ENCODE peak calls at places on chromosome 13, in ten cellular contexts. One of them, this sample, is unnamed.

GRCh38 chr13:35690546-35690945 is 214.1 kb upstream of the MAB21L1 start:
- DNase-seq in ovary: no peak
- DNase-seq in breast epithelium: no peak
- DNase-seq in Peyer's patch: no peak
- DNase-seq in HCT116: no peak
- DNase-seq in stomach: no peak
- DNase-seq in tibial nerve: no peak
- DNase-seq in A549: no peak
- DNase-seq in IMR-90: peak
- DNase-seq in body of pancreas: no peak
- DNase-seq in this sample: no peak

GRCh38 chr13:36979361-36980040 is 19.6 kb downstream of the ALG5 start:
- DNase-seq in ovary: no peak
- DNase-seq in breast epithelium: no peak
- DNase-seq in Peyer's patch: no peak
- DNase-seq in HCT116: no peak
- DNase-seq in stomach: no peak
- DNase-seq in tibial nerve: no peak
- DNase-seq in A549: no peak
- DNase-seq in IMR-90: peak
- DNase-seq in body of pancreas: no peak
- DNase-seq in this sample: no peak

GRCh38 chr13:47433461-47434005 is 536.7 kb upstream of the HTR2A start:
- DNase-seq in ovary: no peak
- DNase-seq in breast epithelium: no peak
- DNase-seq in Peyer's patch: no peak
- DNase-seq in HCT116: no peak
- DNase-seq in stomach: no peak
- DNase-seq in tibial nerve: no peak
- DNase-seq in A549: no peak
- DNase-seq in IMR-90: peak
- DNase-seq in body of pancreas: no peak
- DNase-seq in this sample: no peak

GRCh38 chr13:55517312-55517711 is 1623.4 kb upstream of the PRR20A start:
- DNase-seq in ovary: no peak
- DNase-seq in breast epithelium: no peak
- DNase-seq in Peyer's patch: no peak
- DNase-seq in HCT116: no peak
- DNase-seq in stomach: no peak
- DNase-seq in tibial nerve: no peak
- DNase-seq in A549: no peak
- DNase-seq in IMR-90: no peak
- DNase-seq in body of pancreas: peak
- DNase-seq in this sample: no peak

GRCh38 chr13:27794075-27794691 is 1.9 kb downstream of the GSX1 start:
- DNase-seq in ovary: no peak
- DNase-seq in breast epithelium: no peak
- DNase-seq in Peyer's patch: no peak
- DNase-seq in HCT116: no peak
- DNase-seq in stomach: no peak
- DNase-seq in tibial nerve: no peak
- DNase-seq in A549: no peak
- DNase-seq in IMR-90: no peak
- DNase-seq in body of pancreas: no peak
- DNase-seq in this sample: no peak

GRCh38 chr13:36030670-36031331 is 100.4 kb downstream of the DCLK1 start:
- DNase-seq in ovary: no peak
- DNase-seq in breast epithelium: no peak
- DNase-seq in Peyer's patch: no peak
- DNase-seq in HCT116: no peak
- DNase-seq in stomach: no peak
- DNase-seq in tibial nerve: no peak
- DNase-seq in A549: no peak
- DNase-seq in IMR-90: peak
- DNase-seq in body of pancreas: peak
- DNase-seq in this sample: no peak

GRCh38 chr13:34139660-34140059 is 321.7 kb downstream of the RFC3 start:
- DNase-seq in ovary: no peak
- DNase-seq in breast epithelium: no peak
- DNase-seq in Peyer's patch: no peak
- DNase-seq in HCT116: no peak
- DNase-seq in stomach: no peak
- DNase-seq in tibial nerve: no peak
- DNase-seq in A549: no peak
- DNase-seq in IMR-90: no peak
- DNase-seq in body of pancreas: no peak
- DNase-seq in this sample: no peak

GRCh38 chr13:66312312-66313087 is 917.6 kb downstream of the PCDH9 start:
- DNase-seq in ovary: peak
- DNase-seq in breast epithelium: no peak
- DNase-seq in Peyer's patch: no peak
- DNase-seq in HCT116: no peak
- DNase-seq in stomach: peak
- DNase-seq in tibial nerve: peak
- DNase-seq in A549: peak
- DNase-seq in IMR-90: peak
- DNase-seq in body of pancreas: peak
- DNase-seq in this sample: no peak

GRCh38 chr13:25731037-25731436 is 320.8 kb downstream of the SHISA2 start:
- DNase-seq in ovary: no peak
- DNase-seq in breast epithelium: no peak
- DNase-seq in Peyer's patch: no peak
- DNase-seq in HCT116: no peak
- DNase-seq in stomach: no peak
- DNase-seq in tibial nerve: no peak
- DNase-seq in A549: no peak
- DNase-seq in IMR-90: no peak
- DNase-seq in body of pancreas: no peak
- DNase-seq in this sample: no peak

GRCh38 chr13:25727776-25728175 is 324.0 kb downstream of the SHISA2 start:
- DNase-seq in ovary: no peak
- DNase-seq in breast epithelium: no peak
- DNase-seq in Peyer's patch: no peak
- DNase-seq in HCT116: no peak
- DNase-seq in stomach: no peak
- DNase-seq in tibial nerve: no peak
- DNase-seq in A549: no peak
- DNase-seq in IMR-90: no peak
- DNase-seq in body of pancreas: peak
- DNase-seq in this sample: no peak

GRCh38 chr13:25727250-25727649 is 324.6 kb downstream of the SHISA2 start:
- DNase-seq in ovary: no peak
- DNase-seq in breast epithelium: peak
- DNase-seq in Peyer's patch: no peak
- DNase-seq in HCT116: no peak
- DNase-seq in stomach: peak
- DNase-seq in tibial nerve: no peak
- DNase-seq in A549: no peak
- DNase-seq in IMR-90: no peak
- DNase-seq in body of pancreas: peak
- DNase-seq in this sample: no peak

GRCh38 chr13:25731511-25731910 is 320.3 kb downstream of the SHISA2 start:
- DNase-seq in ovary: no peak
- DNase-seq in breast epithelium: no peak
- DNase-seq in Peyer's patch: no peak
- DNase-seq in HCT116: no peak
- DNase-seq in stomach: no peak
- DNase-seq in tibial nerve: no peak
- DNase-seq in A549: no peak
- DNase-seq in IMR-90: no peak
- DNase-seq in body of pancreas: no peak
- DNase-seq in this sample: no peak

GRCh38 chr13:25729201-25729600 is 322.6 kb downstream of the SHISA2 start:
- DNase-seq in ovary: no peak
- DNase-seq in breast epithelium: no peak
- DNase-seq in Peyer's patch: no peak
- DNase-seq in HCT116: no peak
- DNase-seq in stomach: no peak
- DNase-seq in tibial nerve: no peak
- DNase-seq in A549: no peak
- DNase-seq in IMR-90: no peak
- DNase-seq in body of pancreas: no peak
- DNase-seq in this sample: no peak
- H3K27ac ChIP-seq in ovary: no peak
- H3K27ac ChIP-seq in breast epithelium: no peak
- H3K27ac ChIP-seq in Peyer's patch: no peak
- H3K27ac ChIP-seq in HCT116: no peak
- H3K27ac ChIP-seq in stomach: no peak
- H3K27ac ChIP-seq in tibial nerve: no peak
- H3K27ac ChIP-seq in A549: no peak
- H3K27ac ChIP-seq in IMR-90: no peak
- H3K27ac ChIP-seq in body of pancreas: no peak
- H3K27ac ChIP-seq in this sample: no peak

GRCh38 chr13:45121421-45121820 is 1.1 kb downstream of the GTF2F2 start:
- DNase-seq in ovary: no peak
- DNase-seq in breast epithelium: no peak
- DNase-seq in Peyer's patch: no peak
- DNase-seq in HCT116: peak
- DNase-seq in stomach: no peak
- DNase-seq in tibial nerve: no peak
- DNase-seq in A549: no peak
- DNase-seq in IMR-90: peak
- DNase-seq in body of pancreas: no peak
- DNase-seq in this sample: no peak

GRCh38 chr13:45120967-45121366 is 657 bp downstream of the GTF2F2 start:
- DNase-seq in ovary: no peak
- DNase-seq in breast epithelium: no peak
- DNase-seq in Peyer's patch: no peak
- DNase-seq in HCT116: no peak
- DNase-seq in stomach: no peak
- DNase-seq in tibial nerve: no peak
- DNase-seq in A549: no peak
- DNase-seq in IMR-90: no peak
- DNase-seq in body of pancreas: no peak
- DNase-seq in this sample: no peak

GRCh38 chr13:45122941-45123340 is 2.6 kb downstream of the GTF2F2 start:
- DNase-seq in ovary: no peak
- DNase-seq in breast epithelium: no peak
- DNase-seq in Peyer's patch: no peak
- DNase-seq in HCT116: no peak
- DNase-seq in stomach: no peak
- DNase-seq in tibial nerve: no peak
- DNase-seq in A549: no peak
- DNase-seq in IMR-90: no peak
- DNase-seq in body of pancreas: no peak
- DNase-seq in this sample: no peak

GRCh38 chr13:45119469-45119989 is 781 bp upstream of the GTF2F2 start:
- DNase-seq in ovary: peak
- DNase-seq in breast epithelium: no peak
- DNase-seq in Peyer's patch: no peak
- DNase-seq in HCT116: no peak
- DNase-seq in stomach: no peak
- DNase-seq in tibial nerve: peak
- DNase-seq in A549: no peak
- DNase-seq in IMR-90: peak
- DNase-seq in body of pancreas: no peak
- DNase-seq in this sample: no peak

DNA sequence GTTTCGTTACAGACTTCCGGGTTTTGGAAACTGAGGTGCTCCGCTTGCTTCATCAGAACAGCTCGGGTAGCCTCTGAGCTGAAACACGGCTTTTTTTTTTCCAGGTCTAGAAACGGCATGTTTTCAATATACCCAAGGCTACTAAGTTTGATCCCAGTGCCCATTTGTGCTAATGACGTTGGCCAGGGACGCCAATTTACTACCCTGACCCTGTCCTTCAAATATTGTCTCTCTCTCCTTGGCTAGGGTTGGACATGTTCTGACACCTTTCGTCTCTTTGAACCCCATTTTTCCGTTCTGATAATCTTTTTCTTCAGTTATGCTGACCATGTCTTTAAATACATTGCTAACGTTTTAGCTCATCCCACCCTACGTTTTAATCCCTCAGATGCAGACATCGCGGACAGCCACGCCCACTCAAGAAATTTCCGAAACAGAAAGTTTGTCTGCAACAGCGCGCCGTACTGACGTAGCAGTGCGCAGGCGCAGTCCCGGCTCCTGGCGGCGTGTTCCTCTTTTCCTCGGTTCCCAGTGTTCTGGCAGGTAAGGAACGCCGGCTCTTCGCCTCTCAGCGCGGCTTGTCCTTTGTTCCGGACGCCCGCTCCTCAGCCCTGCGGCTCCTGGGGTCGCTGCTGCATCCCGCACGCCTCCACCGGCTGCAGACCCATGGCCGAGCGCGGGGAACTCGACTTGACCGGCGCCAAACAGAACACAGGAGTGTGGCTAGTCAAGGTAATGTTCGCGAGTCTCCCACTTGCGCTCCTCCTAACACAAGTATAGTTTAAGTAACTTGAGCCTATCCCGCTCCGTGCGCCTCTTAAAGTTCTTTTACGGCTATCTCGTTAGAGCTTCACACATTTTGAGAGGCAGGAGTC is at the start of gene GTF2F2:
- DNase-seq in ovary: peak
- DNase-seq in breast epithelium: peak
- DNase-seq in Peyer's patch: peak
- DNase-seq in HCT116: peak
- DNase-seq in stomach: peak
- DNase-seq in tibial nerve: peak
- DNase-seq in A549: peak
- DNase-seq in IMR-90: peak
- DNase-seq in body of pancreas: peak
- DNase-seq in this sample: no peak
- TF ChIP-seq POLR2A in ovary: no peak
- TF ChIP-seq POLR2A in breast epithelium: peak
- TF ChIP-seq POLR2A in Peyer's patch: no peak
- TF ChIP-seq POLR2A in HCT116: peak
- TF ChIP-seq POLR2A in stomach: peak
- TF ChIP-seq POLR2A in tibial nerve: no peak
- TF ChIP-seq POLR2A in A549: peak
- TF ChIP-seq POLR2A in IMR-90: peak
- TF ChIP-seq POLR2A in body of pancreas: peak
- TF ChIP-seq POLR2A in this sample: peak

DNA sequence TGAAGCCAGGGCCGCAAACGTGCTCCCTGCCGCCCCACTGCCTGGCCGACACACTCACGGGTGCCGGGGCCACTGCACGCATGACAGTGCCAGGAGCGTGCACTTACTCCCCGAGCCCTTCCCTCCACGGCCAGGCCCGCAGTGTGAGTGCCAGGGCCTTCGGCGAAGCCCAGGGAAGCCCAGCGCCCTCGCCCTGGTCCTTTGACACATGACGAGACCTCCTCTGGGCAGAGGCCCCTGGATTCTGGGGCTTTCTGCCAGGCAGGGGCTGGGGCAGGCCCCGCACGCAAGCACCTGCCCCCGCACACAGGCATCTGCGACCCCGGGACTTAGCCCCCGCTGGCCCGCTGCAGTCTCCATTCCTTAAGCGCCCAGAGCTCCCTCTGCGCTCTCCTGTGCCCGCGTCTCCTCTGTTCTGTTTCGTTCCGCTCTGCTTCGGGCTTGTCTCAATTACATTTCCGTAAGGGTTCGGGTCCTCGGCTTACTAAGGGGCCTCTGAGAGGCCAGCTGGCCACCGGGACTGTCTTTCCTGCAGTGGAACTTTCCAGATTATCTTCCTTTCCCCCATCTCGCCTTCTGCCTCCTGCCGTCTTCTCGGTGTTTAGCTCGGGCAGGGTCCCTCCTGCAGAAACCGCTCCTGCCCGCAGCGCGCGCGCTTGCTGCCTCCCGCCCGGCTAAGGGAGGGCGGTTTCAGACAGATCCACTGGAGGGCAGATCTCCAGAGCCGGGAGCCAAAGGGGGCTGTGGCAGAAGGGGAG is 98.8 kb downstream of the ING1 start:
- DNase-seq in ovary: no peak
- DNase-seq in breast epithelium: no peak
- DNase-seq in Peyer's patch: no peak
- DNase-seq in HCT116: no peak
- DNase-seq in stomach: no peak
- DNase-seq in tibial nerve: no peak
- DNase-seq in A549: no peak
- DNase-seq in IMR-90: no peak
- DNase-seq in body of pancreas: no peak
- DNase-seq in this sample: no peak
- H3K4me3 ChIP-seq in ovary: peak
- H3K4me3 ChIP-seq in breast epithelium: peak
- H3K4me3 ChIP-seq in Peyer's patch: no peak
- H3K4me3 ChIP-seq in HCT116: no peak
- H3K4me3 ChIP-seq in stomach: peak
- H3K4me3 ChIP-seq in tibial nerve: peak
- H3K4me3 ChIP-seq in A549: no peak
- H3K4me3 ChIP-seq in IMR-90: peak
- H3K4me3 ChIP-seq in body of pancreas: no peak
- H3K4me3 ChIP-seq in this sample: peak

GRCh38 chr13:49580980-49581680 is 4.2 kb downstream of the RCBTB1 start:
- DNase-seq in ovary: no peak
- DNase-seq in breast epithelium: no peak
- DNase-seq in Peyer's patch: no peak
- DNase-seq in HCT116: no peak
- DNase-seq in stomach: no peak
- DNase-seq in tibial nerve: no peak
- DNase-seq in A549: no peak
- DNase-seq in IMR-90: no peak
- DNase-seq in body of pancreas: no peak
- DNase-seq in this sample: no peak

GRCh38 chr13:49585220-49586157 is at the start of gene RCBTB1:
- DNase-seq in ovary: peak
- DNase-seq in breast epithelium: peak
- DNase-seq in Peyer's patch: peak
- DNase-seq in HCT116: peak
- DNase-seq in stomach: peak
- DNase-seq in tibial nerve: peak
- DNase-seq in A549: peak
- DNase-seq in IMR-90: peak
- DNase-seq in body of pancreas: peak
- DNase-seq in this sample: no peak

GRCh38 chr13:49587311-49587847 is 2.0 kb upstream of the RCBTB1 start:
- DNase-seq in ovary: no peak
- DNase-seq in breast epithelium: no peak
- DNase-seq in Peyer's patch: no peak
- DNase-seq in HCT116: no peak
- DNase-seq in stomach: no peak
- DNase-seq in tibial nerve: no peak
- DNase-seq in A549: no peak
- DNase-seq in IMR-90: peak
- DNase-seq in body of pancreas: no peak
- DNase-seq in this sample: no peak

GRCh38 chr13:49586717-49587116 is 1.4 kb upstream of the RCBTB1 start:
- DNase-seq in ovary: no peak
- DNase-seq in breast epithelium: no peak
- DNase-seq in Peyer's patch: no peak
- DNase-seq in HCT116: no peak
- DNase-seq in stomach: no peak
- DNase-seq in tibial nerve: no peak
- DNase-seq in A549: no peak
- DNase-seq in IMR-90: no peak
- DNase-seq in body of pancreas: no peak
- DNase-seq in this sample: no peak

GRCh38 chr13:49584771-49585182 is 581 bp downstream of the RCBTB1 start:
- DNase-seq in ovary: no peak
- DNase-seq in breast epithelium: no peak
- DNase-seq in Peyer's patch: no peak
- DNase-seq in HCT116: no peak
- DNase-seq in stomach: no peak
- DNase-seq in tibial nerve: no peak
- DNase-seq in A549: no peak
- DNase-seq in IMR-90: peak
- DNase-seq in body of pancreas: no peak
- DNase-seq in this sample: no peak
- H3K27ac ChIP-seq in ovary: peak
- H3K27ac ChIP-seq in breast epithelium: peak
- H3K27ac ChIP-seq in Peyer's patch: peak
- H3K27ac ChIP-seq in HCT116: peak
- H3K27ac ChIP-seq in stomach: peak
- H3K27ac ChIP-seq in tibial nerve: peak
- H3K27ac ChIP-seq in A549: peak
- H3K27ac ChIP-seq in IMR-90: peak
- H3K27ac ChIP-seq in body of pancreas: peak
- H3K27ac ChIP-seq in this sample: peak

This sample was measured in esophagus squamous epithelium.